ENCODE peak calls at places on chromosomes 16 and 17, in nine cellular contexts. One of them, this sample, is unnamed.

GRCh38 chr16:67555795-67556212 is 6.5 kb upstream of the CTCF start:
- DNase-seq in lower lobe of right lung: no peak
- DNase-seq in mammary epithelial cell: peak
- DNase-seq in CD8-positive, alpha-beta memory T cell: no peak
- DNase-seq in right cardiac atrium: no peak
- DNase-seq in IMR-90: peak
- DNase-seq in CD8-positive, alpha-beta T cell: no peak
- DNase-seq in GM23248: peak
- DNase-seq in AG04450: no peak
- DNase-seq in this sample: peak

GRCh38 chr17:16442594-16443389 is 27.4 kb downstream of the TRPV2 start:
- DNase-seq in AG04450: no peak
- DNase-seq in lower lobe of right lung: no peak
- DNase-seq in right cardiac atrium: no peak
- DNase-seq in IMR-90: no peak
- DNase-seq in CD8-positive, alpha-beta memory T cell: no peak
- DNase-seq in CD8-positive, alpha-beta T cell: no peak
- DNase-seq in mammary epithelial cell: no peak
- DNase-seq in GM23248: no peak
- DNase-seq in this sample: no peak

GRCh38 chr17:59838196-59838911 is 54.4 kb downstream of the TUBD1 start:
- DNase-seq in mammary epithelial cell: no peak
- DNase-seq in AG04450: no peak
- DNase-seq in lower lobe of right lung: no peak
- DNase-seq in right cardiac atrium: no peak
- DNase-seq in CD8-positive, alpha-beta T cell: no peak
- DNase-seq in GM23248: peak
- DNase-seq in CD8-positive, alpha-beta memory T cell: peak
- DNase-seq in IMR-90: no peak
- DNase-seq in this sample: peak

GRCh38 chr17:77628035-77628434 is 330.5 kb upstream of the TNRC6C start:
- DNase-seq in lower lobe of right lung: no peak
- DNase-seq in AG04450: no peak
- DNase-seq in CD8-positive, alpha-beta T cell: no peak
- DNase-seq in CD8-positive, alpha-beta memory T cell: no peak
- DNase-seq in GM23248: no peak
- DNase-seq in mammary epithelial cell: no peak
- DNase-seq in IMR-90: no peak
- DNase-seq in right cardiac atrium: no peak
- DNase-seq in this sample: no peak

GRCh38 chr17:70169707-70170597 is 620 bp downstream of the KCNJ2 start:
- DNase-seq in AG04450: no peak
- DNase-seq in CD8-positive, alpha-beta memory T cell: no peak
- DNase-seq in IMR-90: peak
- DNase-seq in mammary epithelial cell: no peak
- DNase-seq in CD8-positive, alpha-beta T cell: no peak
- DNase-seq in lower lobe of right lung: no peak
- DNase-seq in right cardiac atrium: peak
- DNase-seq in GM23248: peak
- DNase-seq in this sample: no peak

GRCh38 chr17:34670618-34671017 is 91.2 kb downstream of the TMEM132E start:
- DNase-seq in right cardiac atrium: no peak
- DNase-seq in IMR-90: no peak
- DNase-seq in mammary epithelial cell: no peak
- DNase-seq in CD8-positive, alpha-beta memory T cell: no peak
- DNase-seq in GM23248: no peak
- DNase-seq in AG04450: no peak
- DNase-seq in lower lobe of right lung: no peak
- DNase-seq in CD8-positive, alpha-beta T cell: no peak
- DNase-seq in this sample: no peak

GRCh38 chr17:76081295-76082210 is 2.6 kb downstream of the ZACN start:
- DNase-seq in right cardiac atrium: no peak
- DNase-seq in CD8-positive, alpha-beta memory T cell: no peak
- DNase-seq in lower lobe of right lung: no peak
- DNase-seq in AG04450: no peak
- DNase-seq in IMR-90: no peak
- DNase-seq in mammary epithelial cell: no peak
- DNase-seq in GM23248: no peak
- DNase-seq in CD8-positive, alpha-beta T cell: no peak
- DNase-seq in this sample: no peak

GRCh38 chr17:46736100-46736499 is 82.4 kb downstream of the WNT3 start:
- DNase-seq in CD8-positive, alpha-beta T cell: no peak
- DNase-seq in CD8-positive, alpha-beta memory T cell: no peak
- DNase-seq in lower lobe of right lung: no peak
- DNase-seq in AG04450: no peak
- DNase-seq in GM23248: no peak
- DNase-seq in IMR-90: no peak
- DNase-seq in right cardiac atrium: no peak
- DNase-seq in mammary epithelial cell: no peak
- DNase-seq in this sample: no peak

GRCh38 chr17:80187090-80187489 is 17.3 kb downstream of the CARD14 start:
- DNase-seq in CD8-positive, alpha-beta memory T cell: no peak
- DNase-seq in GM23248: peak
- DNase-seq in right cardiac atrium: no peak
- DNase-seq in IMR-90: peak
- DNase-seq in lower lobe of right lung: no peak
- DNase-seq in CD8-positive, alpha-beta T cell: no peak
- DNase-seq in AG04450: no peak
- DNase-seq in mammary epithelial cell: peak
- DNase-seq in this sample: no peak

GRCh38 chr17:43939886-43940285 is 2.4 kb downstream of the PPY start:
- DNase-seq in CD8-positive, alpha-beta T cell: no peak
- DNase-seq in AG04450: no peak
- DNase-seq in GM23248: no peak
- DNase-seq in right cardiac atrium: no peak
- DNase-seq in mammary epithelial cell: no peak
- DNase-seq in lower lobe of right lung: no peak
- DNase-seq in IMR-90: no peak
- DNase-seq in CD8-positive, alpha-beta memory T cell: no peak
- DNase-seq in this sample: no peak

GRCh38 chr17:18267927-18268711 is 7.7 kb downstream of the MIEF2 start:
- DNase-seq in mammary epithelial cell: peak
- DNase-seq in lower lobe of right lung: no peak
- DNase-seq in AG04450: no peak
- DNase-seq in GM23248: peak
- DNase-seq in CD8-positive, alpha-beta memory T cell: no peak
- DNase-seq in IMR-90: peak
- DNase-seq in right cardiac atrium: peak
- DNase-seq in CD8-positive, alpha-beta T cell: no peak
- DNase-seq in this sample: no peak

GRCh38 chr17:38735161-38735997 is 5.2 kb downstream of the CISD3 start:
- DNase-seq in right cardiac atrium: peak
- DNase-seq in lower lobe of right lung: peak
- DNase-seq in mammary epithelial cell: no peak
- DNase-seq in IMR-90: no peak
- DNase-seq in CD8-positive, alpha-beta memory T cell: peak
- DNase-seq in AG04450: no peak
- DNase-seq in CD8-positive, alpha-beta T cell: peak
- DNase-seq in GM23248: peak
- DNase-seq in this sample: no peak

GRCh38 chr17:80773243-80773991 is 218.2 kb upstream of the CHMP6 start:
- DNase-seq in CD8-positive, alpha-beta memory T cell: no peak
- DNase-seq in right cardiac atrium: no peak
- DNase-seq in IMR-90: peak
- DNase-seq in CD8-positive, alpha-beta T cell: no peak
- DNase-seq in GM23248: peak
- DNase-seq in mammary epithelial cell: no peak
- DNase-seq in AG04450: no peak
- DNase-seq in lower lobe of right lung: no peak
- DNase-seq in this sample: no peak

GRCh38 chr17:80545499-80545826 is 825 bp downstream of the RPTOR start:
- DNase-seq in CD8-positive, alpha-beta memory T cell: no peak
- DNase-seq in right cardiac atrium: no peak
- DNase-seq in lower lobe of right lung: no peak
- DNase-seq in CD8-positive, alpha-beta T cell: no peak
- DNase-seq in GM23248: peak
- DNase-seq in mammary epithelial cell: peak
- DNase-seq in IMR-90: no peak
- DNase-seq in AG04450: no peak
- DNase-seq in this sample: no peak

GRCh38 chr16:17076121-17076757 is 394.5 kb downstream of the XYLT1 start:
- DNase-seq in GM23248: peak
- DNase-seq in right cardiac atrium: no peak
- DNase-seq in CD8-positive, alpha-beta T cell: no peak
- DNase-seq in lower lobe of right lung: no peak
- DNase-seq in mammary epithelial cell: no peak
- DNase-seq in AG04450: no peak
- DNase-seq in CD8-positive, alpha-beta memory T cell: no peak
- DNase-seq in IMR-90: peak
- DNase-seq in this sample: no peak

GRCh38 chr16:10171225-10171624 is 11.0 kb downstream of the GRIN2A start:
- DNase-seq in CD8-positive, alpha-beta T cell: no peak
- DNase-seq in right cardiac atrium: no peak
- DNase-seq in mammary epithelial cell: no peak
- DNase-seq in IMR-90: no peak
- DNase-seq in CD8-positive, alpha-beta memory T cell: no peak
- DNase-seq in AG04450: no peak
- DNase-seq in GM23248: no peak
- DNase-seq in lower lobe of right lung: no peak
- DNase-seq in this sample: no peak

GRCh38 chr17:57211543-57211942 is 44.8 kb upstream of the MSI2 start:
- DNase-seq in CD8-positive, alpha-beta T cell: no peak
- DNase-seq in mammary epithelial cell: peak
- DNase-seq in GM23248: peak
- DNase-seq in CD8-positive, alpha-beta memory T cell: no peak
- DNase-seq in right cardiac atrium: no peak
- DNase-seq in AG04450: no peak
- DNase-seq in IMR-90: peak
- DNase-seq in lower lobe of right lung: no peak
- DNase-seq in this sample: no peak

GRCh38 chr17:14297161-14297851 is 3.6 kb upstream of the HS3ST3B1 start:
- DNase-seq in GM23248: peak
- DNase-seq in IMR-90: no peak
- DNase-seq in AG04450: no peak
- DNase-seq in lower lobe of right lung: peak
- DNase-seq in mammary epithelial cell: peak
- DNase-seq in right cardiac atrium: peak
- DNase-seq in CD8-positive, alpha-beta memory T cell: peak
- DNase-seq in CD8-positive, alpha-beta T cell: no peak
- DNase-seq in this sample: no peak

GRCh38 chr16:72255785-72256184 is 83.8 kb upstream of the PMFBP1 start:
- DNase-seq in lower lobe of right lung: no peak
- DNase-seq in GM23248: peak
- DNase-seq in IMR-90: no peak
- DNase-seq in AG04450: no peak
- DNase-seq in CD8-positive, alpha-beta memory T cell: no peak
- DNase-seq in CD8-positive, alpha-beta T cell: no peak
- DNase-seq in mammary epithelial cell: peak
- DNase-seq in right cardiac atrium: no peak
- DNase-seq in this sample: no peak
- H3K27ac ChIP-seq in lower lobe of right lung: no peak
- H3K27ac ChIP-seq in GM23248: peak
- H3K27ac ChIP-seq in IMR-90: no peak
- H3K27ac ChIP-seq in AG04450: no peak
- H3K27ac ChIP-seq in CD8-positive, alpha-beta memory T cell: no peak
- H3K27ac ChIP-seq in CD8-positive, alpha-beta T cell: no peak
- H3K27ac ChIP-seq in mammary epithelial cell: no peak
- H3K27ac ChIP-seq in right cardiac atrium: no peak
- H3K27ac ChIP-seq in this sample: no peak

GRCh38 chr17:42894283-42895184 is 6.1 kb upstream of the G6PC1 start:
- DNase-seq in CD8-positive, alpha-beta memory T cell: no peak
- DNase-seq in AG04450: no peak
- DNase-seq in CD8-positive, alpha-beta T cell: no peak
- DNase-seq in right cardiac atrium: no peak
- DNase-seq in GM23248: no peak
- DNase-seq in IMR-90: no peak
- DNase-seq in mammary epithelial cell: no peak
- DNase-seq in lower lobe of right lung: no peak
- DNase-seq in this sample: no peak
- H3K27ac ChIP-seq in CD8-positive, alpha-beta memory T cell: no peak
- H3K27ac ChIP-seq in AG04450: no peak
- H3K27ac ChIP-seq in CD8-positive, alpha-beta T cell: no peak
- H3K27ac ChIP-seq in right cardiac atrium: no peak
- H3K27ac ChIP-seq in GM23248: peak
- H3K27ac ChIP-seq in IMR-90: no peak
- H3K27ac ChIP-seq in mammary epithelial cell: no peak
- H3K27ac ChIP-seq in lower lobe of right lung: peak
- H3K27ac ChIP-seq in this sample: no peak

DNA sequence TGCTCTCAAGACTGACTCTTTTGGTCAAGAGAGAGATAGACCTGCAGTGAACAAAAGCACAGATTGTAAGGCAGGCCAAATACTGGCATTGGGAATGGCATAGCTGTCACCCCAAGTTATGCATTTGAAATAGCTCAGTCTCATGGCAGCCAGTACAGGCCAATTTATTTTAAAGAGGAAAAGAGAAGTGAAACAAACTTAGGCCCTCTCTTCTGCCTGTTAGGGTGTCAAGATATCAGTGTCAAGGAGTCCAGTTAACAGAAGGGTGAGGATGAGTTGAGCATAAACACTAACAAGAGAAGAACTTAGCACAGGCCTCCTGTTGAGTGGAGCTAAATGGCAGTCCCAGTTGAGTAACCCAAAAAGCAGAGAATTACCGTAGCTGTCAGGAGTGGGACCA is 215.6 kb downstream of the IRX3 start:
- DNase-seq in mammary epithelial cell: no peak
- DNase-seq in CD8-positive, alpha-beta memory T cell: no peak
- DNase-seq in right cardiac atrium: no peak
- DNase-seq in lower lobe of right lung: no peak
- DNase-seq in IMR-90: no peak
- DNase-seq in AG04450: no peak
- DNase-seq in GM23248: no peak
- DNase-seq in CD8-positive, alpha-beta T cell: no peak
- DNase-seq in this sample: no peak
- H3K27ac ChIP-seq in mammary epithelial cell: no peak
- H3K27ac ChIP-seq in CD8-positive, alpha-beta memory T cell: no peak
- H3K27ac ChIP-seq in right cardiac atrium: no peak
- H3K27ac ChIP-seq in lower lobe of right lung: no peak
- H3K27ac ChIP-seq in IMR-90: no peak
- H3K27ac ChIP-seq in AG04450: no peak
- H3K27ac ChIP-seq in GM23248: no peak
- H3K27ac ChIP-seq in CD8-positive, alpha-beta T cell: no peak
- H3K27ac ChIP-seq in this sample: no peak

GRCh38 chr17:29698019-29698777 is 75.5 kb upstream of the CORO6 start:
- DNase-seq in mammary epithelial cell: no peak
- DNase-seq in CD8-positive, alpha-beta T cell: no peak
- DNase-seq in CD8-positive, alpha-beta memory T cell: no peak
- DNase-seq in lower lobe of right lung: no peak
- DNase-seq in GM23248: no peak
- DNase-seq in AG04450: no peak
- DNase-seq in IMR-90: no peak
- DNase-seq in right cardiac atrium: no peak
- DNase-seq in this sample: no peak

GRCh38 chr17:29697371-29697770 is 74.7 kb upstream of the CORO6 start:
- DNase-seq in CD8-positive, alpha-beta T cell: no peak
- DNase-seq in mammary epithelial cell: no peak
- DNase-seq in CD8-positive, alpha-beta memory T cell: no peak
- DNase-seq in IMR-90: no peak
- DNase-seq in AG04450: no peak
- DNase-seq in GM23248: no peak
- DNase-seq in lower lobe of right lung: no peak
- DNase-seq in right cardiac atrium: no peak
- DNase-seq in this sample: no peak

GRCh38 chr17:29699283-29699682 is 76.6 kb upstream of the CORO6 start:
- DNase-seq in GM23248: no peak
- DNase-seq in CD8-positive, alpha-beta T cell: no peak
- DNase-seq in right cardiac atrium: no peak
- DNase-seq in AG04450: no peak
- DNase-seq in mammary epithelial cell: no peak
- DNase-seq in CD8-positive, alpha-beta memory T cell: no peak
- DNase-seq in lower lobe of right lung: no peak
- DNase-seq in IMR-90: no peak
- DNase-seq in this sample: no peak

GRCh38 chr17:29694923-29695563 is 72.3 kb upstream of the CORO6 start:
- DNase-seq in GM23248: no peak
- DNase-seq in IMR-90: no peak
- DNase-seq in AG04450: no peak
- DNase-seq in lower lobe of right lung: no peak
- DNase-seq in CD8-positive, alpha-beta memory T cell: no peak
- DNase-seq in CD8-positive, alpha-beta T cell: no peak
- DNase-seq in mammary epithelial cell: no peak
- DNase-seq in right cardiac atrium: no peak
- DNase-seq in this sample: no peak

GRCh38 chr17:29698837-29699236 is 76.1 kb upstream of the CORO6 start:
- DNase-seq in lower lobe of right lung: no peak
- DNase-seq in CD8-positive, alpha-beta memory T cell: no peak
- DNase-seq in AG04450: no peak
- DNase-seq in mammary epithelial cell: no peak
- DNase-seq in CD8-positive, alpha-beta T cell: no peak
- DNase-seq in IMR-90: no peak
- DNase-seq in right cardiac atrium: no peak
- DNase-seq in GM23248: no peak
- DNase-seq in this sample: no peak
- H3K27ac ChIP-seq in lower lobe of right lung: peak
- H3K27ac ChIP-seq in CD8-positive, alpha-beta memory T cell: no peak
- H3K27ac ChIP-seq in AG04450: no peak
- H3K27ac ChIP-seq in mammary epithelial cell: no peak
- H3K27ac ChIP-seq in CD8-positive, alpha-beta T cell: no peak
- H3K27ac ChIP-seq in IMR-90: no peak
- H3K27ac ChIP-seq in right cardiac atrium: peak
- H3K27ac ChIP-seq in GM23248: no peak
- H3K27ac ChIP-seq in this sample: no peak